ENCODE peak calls at places on chromosomes 6 and 20, in four cellular contexts. G is COR-L47; Z is stimulated activated CD4-positive, alpha-beta T cell treated with anti-CD3 and anti-CD28 coated beads, Interleukin-4, amount 100 ng/mL, for 24 hours; V is fibroblast of the conjunctiva. K is an unnamed sample.
A peak's percentile ranks its signal among the peaks of the same experiment; 100 is the strongest.

GRCh38 chr6:68642977-68643376 is 7.9 kb downstream of the ADGRB3 start:
- DNase-seq in Z (no peak), G (no peak), V (no peak), K (no peak)

GRCh38 chr6:138692058-138692977 is 81.3 kb upstream of the CCDC28A start:
- DNase-seq in G (peak; percentile 20), V (no peak), Z (peak; percentile 46), K (no peak)

GRCh38 chr6:153123801-153124200 is 7.3 kb downstream of the RGS17 start:
- DNase-seq in V (no peak), G (no peak), Z (no peak), K (no peak)

GRCh38 chr6:150702675-150703074 is 103.0 kb downstream of the PLEKHG1 start:
- DNase-seq in G (no peak), V (no peak), Z (no peak), K (no peak)

GRCh38 chr20:38725959-38726848 is 1.9 kb downstream of the SLC32A1 start:
- DNase-seq in V (no peak), G (no peak), Z (peak; percentile 55), K (peak; percentile 38)

GRCh38 chr6:36822506-36823269 is 16.6 kb downstream of the CPNE5 start:
- DNase-seq in Z (no peak), V (no peak), G (no peak), K (no peak)

GRCh38 chr6:35164277-35164676 is 23.1 kb upstream of the TCP11 start:
- DNase-seq in G (no peak), V (no peak), Z (no peak), K (no peak)

GRCh38 chr6:163965426-163966348 is 551.2 kb downstream of the QKI start:
- DNase-seq in Z (no peak), G (peak; percentile 4), V (no peak), K (no peak)

GRCh38 chr6:89148016-89148750 is 2.3 kb downstream of the PM20D2 start:
- DNase-seq in V (no peak), G (no peak), Z (peak; percentile 30), K (no peak)

GRCh38 chr20:50389437-50389807 is 120.8 kb upstream of the PTPN1 start:
- DNase-seq in V (no peak), G (no peak), Z (no peak), K (no peak)

GRCh38 chr6:170286246-170286933 is 4.5 kb downstream of the DLL1 start:
- DNase-seq in V (no peak), G (no peak), Z (no peak), K (no peak)

K was measured in NCI-H1694.